ENCODE peak calls at places on chromosomes 2 and 18, in five cellular contexts. U is activated effector memory CD4-positive, alpha-beta T cell treated with Interleukin-2 at 50 U/mL for 16 hours; T is glomerular endothelial cell; G is breast epithelium; B is HEK293T. S is an unnamed sample.

GRCh38 chr2:710867-711266 is 33.7 kb upstream of the TMEM18 start:
- DNase-seq in U (no peak), B (no peak), T (no peak), G (no peak), S (no peak)

GRCh38 chr2:74221604-74222299 is 23.3 kb downstream of the MTHFD2 start:
- DNase-seq in G (no peak), U (no peak), T (no peak), B (no peak), S (no peak)

GRCh38 chr2:112954364-112954763 is 23.4 kb upstream of the IL36G start:
- DNase-seq in B (no peak), T (no peak), G (no peak), U (no peak), S (no peak)

GRCh38 chr2:21301871-21302433 is 178.2 kb downstream of the TDRD15 start:
- DNase-seq in G (no peak), U (no peak), T (no peak), B (no peak), S (no peak)

GRCh38 chr2:28539095-28539494 is 43.2 kb downstream of the PLB1 start:
- DNase-seq in U (no peak), G (peak; percentile 33), B (no peak), T (no peak), S (peak; percentile 65)

GRCh38 chr2:88059979-88060906 is 4.7 kb upstream of the KRCC1 start:
- DNase-seq in G (no peak), T (no peak), B (peak; percentile 53), U (no peak), S (peak; percentile 48)

GRCh38 chr2:95314964-95315611 is 17.9 kb downstream of the KCNIP3 start:
- DNase-seq in B (peak; percentile 51), U (no peak), T (no peak), G (peak; percentile 52), S (peak; percentile 24)

GRCh38 chr2:15673919-15674636 is 82.4 kb downstream of the DDX1 start:
- DNase-seq in G (no peak), B (no peak), U (no peak), T (no peak), S (peak; percentile 50)

GRCh38 chr2:25420820-25421237 is 79.1 kb upstream of the DNMT3A start:
- DNase-seq in B (no peak), U (no peak), T (no peak), G (no peak), S (no peak)

GRCh38 chr2:73253901-73254300 is 19.8 kb downstream of the CCT7 start:
- DNase-seq in B (no peak), U (no peak), G (no peak), T (no peak), S (no peak)

GRCh38 chr2:42923632-42924425 is 131.4 kb upstream of the HAAO start:
- DNase-seq in T (no peak), G (no peak), U (no peak), B (no peak), S (peak; percentile 77)

GRCh38 chr18:67410671-67411070 is 105.8 kb downstream of the DSEL start:
- DNase-seq in B (no peak), G (no peak), U (no peak), T (no peak), S (no peak)

GRCh38 chr2:62293490-62294212 is 97.7 kb downstream of the B3GNT2 start:
- DNase-seq in G (peak; percentile 86), B (no peak), U (no peak), T (no peak), S (no peak)

GRCh38 chr2:33598472-33599174 is 476 bp downstream of the FAM98A start:
- DNase-seq in G (no peak), B (peak; percentile 30), T (no peak), U (peak; percentile 16), S (no peak)

GRCh38 chr2:23828986-23829385 is 97.9 kb downstream of the ATAD2B start:
- DNase-seq in G (no peak), U (no peak), T (no peak), B (no peak), S (no peak)

GRCh38 chr2:67841711-67842110 is 221.1 kb downstream of the C1D start:
- DNase-seq in G (no peak), B (no peak), T (no peak), U (no peak), S (no peak)

GRCh38 chr18:31497711-31498449 is at the start of gene DSG2:
- DNase-seq in B (peak; percentile 91), T (no peak), U (no peak), G (peak; percentile 78), S (no peak)

GRCh38 chr2:172248381-172249173 is 145.9 kb upstream of the DLX2 start:
- DNase-seq in T (no peak), U (no peak), B (no peak), G (no peak), S (no peak)

GRCh38 chr2:196974970-196975369 is 48.5 kb upstream of the PGAP1 start:
- DNase-seq in G (no peak), B (no peak), U (no peak), T (no peak), S (no peak)

GRCh38 chr2:220001693-220002260 is 374.3 kb downstream of the SLC4A3 start:
- DNase-seq in G (no peak), U (no peak), T (no peak), B (no peak), S (no peak)

GRCh38 chr18:9135912-9136314 is 668 bp upstream of the ANKRD12 start:
- DNase-seq in T (no peak), G (no peak), B (peak; percentile 10), U (no peak), S (no peak)

GRCh38 chr2:162890690-162891311 is 52.2 kb upstream of the KCNH7 start:
- DNase-seq in G (no peak), T (peak; percentile 58), B (peak; percentile 44), U (no peak), S (peak; percentile 63)

GRCh38 chr2:35783723-35784122 is 571.9 kb upstream of the CRIM1 start:
- DNase-seq in U (no peak), G (no peak), B (no peak), T (no peak), S (no peak)

GRCh38 chr2:188976545-188977268 is 2.5 kb downstream of the COL3A1 start:
- DNase-seq in B (no peak), U (no peak), T (no peak), G (no peak), S (peak; percentile 40)

GRCh38 chr18:28281400-28281799 is 104.5 kb upstream of the CDH2 start:
- DNase-seq in T (no peak), G (no peak), U (no peak), B (no peak), S (no peak)

GRCh38 chr2:141331127-141331526 is 799.7 kb downstream of the LRP1B start:
- DNase-seq in B (no peak), T (no peak), U (no peak), G (no peak), S (no peak)

GRCh38 chr2:20946494-20946893 is 97.4 kb downstream of the APOB start:
- DNase-seq in B (no peak), T (no peak), G (no peak), U (no peak), S (no peak)

GRCh38 chr2:149000168-149000938 is 38.1 kb upstream of the LYPD6B start:
- DNase-seq in T (no peak), U (no peak), B (no peak), G (no peak), S (no peak)

GRCh38 chr2:190759749-190760213 is 110.9 kb downstream of the NAB1 start:
- DNase-seq in U (no peak), G (no peak), T (peak; percentile 88), B (no peak), S (peak; percentile 27)

GRCh38 chr2:66433945-66434678 is 813 bp upstream of the MEIS1 start:
- DNase-seq in T (no peak), B (no peak), G (no peak), U (no peak), S (peak; percentile 65)

GRCh38 chr2:20224716-20225293 is at the start of gene SDC1:
- DNase-seq in U (no peak), B (peak; percentile 66), G (peak; percentile 52), T (no peak), S (peak; percentile 64)

S was measured in dermis microvascular lymphatic vessel endothelial cell.